ENCODE peak calls at places on chromosome 6, in seven cellular contexts. R, H, Y, S, W, T and C are unnamed samples.

GRCh38 chr6:43211960-43212359 is 17.3 kb downstream of the DNPH1 start:
- DNase-seq in H (peak; percentile 38), T (no peak), W (no peak), S (no peak), Y (no peak), R (no peak), C (peak; percentile 52)

GRCh38 chr6:75504902-75505233 is 11.3 kb upstream of the FILIP1 start:
- DNase-seq in T (peak; percentile 49), S (no peak), H (peak; percentile 28), W (no peak), R (no peak), Y (no peak), C (no peak)

GRCh38 chr6:150072201-150072600 is 3.3 kb upstream of the ULBP3 start:
- DNase-seq in R (no peak), T (peak; percentile 40), S (no peak), H (peak; percentile 79), W (no peak), Y (no peak), C (peak; percentile 52)

GRCh38 chr6:168746013-168746412 is 305.0 kb downstream of the SMOC2 start:
- DNase-seq in R (no peak), Y (no peak), H (no peak), T (no peak), S (no peak), W (no peak), C (no peak)

GRCh38 chr6:107315116-107315515 is 144.2 kb downstream of the PDSS2 start:
- DNase-seq in H (no peak), S (no peak), R (no peak), T (no peak), W (no peak), Y (no peak), C (no peak)

GRCh38 chr6:38975621-38976049 is 72.9 kb upstream of the GLP1R start:
- DNase-seq in Y (no peak), W (no peak), R (no peak), T (no peak), S (no peak), H (no peak), C (no peak)

GRCh38 chr6:130307752-130308361 is 58.0 kb upstream of the TMEM200A start:
- DNase-seq in S (no peak), Y (no peak), W (no peak), R (peak; percentile 70), T (no peak), H (no peak), C (no peak)

GRCh38 chr6:27565839-27566779 is 93.2 kb upstream of the ZNF184 start:
- DNase-seq in R (no peak), S (no peak), W (no peak), H (no peak), T (no peak), Y (peak; percentile 73), C (peak; percentile 56)

GRCh38 chr6:151963001-151963400 is 155.5 kb downstream of the ESR1 start:
- DNase-seq in S (no peak), Y (no peak), R (no peak), W (no peak), H (no peak), T (no peak), C (no peak)